ENCODE peak calls at places on chromosomes 2 and 18, in six cellular contexts. B, N, C, X, O and D are unnamed samples.

GRCh38 chr2:125615438-125615837 is 1040.5 kb upstream of the GYPC start:
- DNase-seq in B (no peak), N (no peak), C (no peak), X (no peak), O (no peak), D (no peak)

GRCh38 chr2:69046221-69046662 is 33.3 kb downstream of the ANTXR1 start:
- DNase-seq in B (no peak), N (no peak), C (no peak), X (peak; percentile 44), O (no peak), D (no peak)

GRCh38 chr18:65016631-65017371 is 734.0 kb upstream of the CDH7 start:
- DNase-seq in B (no peak), N (no peak), C (no peak), X (no peak), O (peak; percentile 38), D (no peak)

GRCh38 chr18:31040982-31041345 is 1.6 kb downstream of the DSC3 start:
- DNase-seq in B (no peak), N (no peak), C (no peak), X (peak; percentile 56), O (no peak), D (no peak)

GRCh38 chr2:61013382-61013781 is 4.1 kb upstream of the PEX13 start:
- DNase-seq in B (no peak), N (no peak), C (no peak), X (no peak), O (no peak), D (no peak)

GRCh38 chr2:195984951-195985726 is 83.5 kb downstream of the DNAH7 start:
- DNase-seq in B (peak; percentile 15), N (no peak), C (no peak), X (no peak), O (no peak), D (no peak)

GRCh38 chr18:63888473-63889190 is 1.1 kb downstream of the SERPINB2 start:
- DNase-seq in B (no peak), N (no peak), C (no peak), X (peak; percentile 70), O (no peak), D (no peak)

GRCh38 chr2:73290049-73290839 is 3.1 kb downstream of the EGR4 start:
- DNase-seq in B (no peak), N (no peak), C (peak; percentile 30), X (peak; percentile 79), O (no peak), D (no peak)

GRCh38 chr2:66689456-66690051 is 254.6 kb downstream of the MEIS1 start:
- DNase-seq in B (no peak), N (no peak), C (no peak), X (no peak), O (no peak), D (no peak)

GRCh38 chr18:27004056-27004829 is 138.7 kb upstream of the AQP4 start:
- DNase-seq in B (no peak), N (no peak), C (no peak), X (peak; percentile 9), O (no peak), D (no peak)

GRCh38 chr2:159891917-159892691 is 94.1 kb upstream of the CD302 start:
- DNase-seq in B (no peak), N (no peak), C (no peak), X (peak; percentile 84), O (no peak), D (no peak)

GRCh38 chr2:18752022-18752493 is 162.7 kb upstream of the NT5C1B start:
- DNase-seq in B (peak; percentile 34), N (no peak), C (no peak), X (no peak), O (no peak), D (peak; percentile 27)

GRCh38 chr18:76708036-76708726 is 114.2 kb upstream of the ZNF236 start:
- DNase-seq in B (no peak), N (no peak), C (no peak), X (no peak), O (no peak), D (no peak)

GRCh38 chr2:160109939-160110673 is 47.7 kb upstream of the PLA2R1 start:
- DNase-seq in B (peak; percentile 43), N (peak; percentile 42), C (peak; percentile 64), X (peak; percentile 79), O (peak; percentile 61), D (no peak)

GRCh38 chr2:130834091-130834922 is 2.4 kb upstream of the ARHGEF4 start:
- DNase-seq in B (no peak), N (no peak), C (no peak), X (peak; percentile 63), O (peak; percentile 37), D (no peak)

GRCh38 chr2:19890104-19890503 is 11.7 kb downstream of the TTC32 start:
- DNase-seq in B (no peak), N (no peak), C (no peak), X (no peak), O (no peak), D (no peak)

GRCh38 chr2:113877651-113878594 is 12.0 kb upstream of the ACTR3 start:
- DNase-seq in B (no peak), N (no peak), C (no peak), X (peak; percentile 73), O (no peak), D (no peak)

GRCh38 chr2:96143848-96144480 is 1.3 kb downstream of the DUSP2 start:
- DNase-seq in B (peak; percentile 41), N (peak; percentile 70), C (peak; percentile 36), X (peak; percentile 28), O (peak; percentile 51), D (peak; percentile 72)
- H3K4me3 ChIP-seq in B (peak overlapping the region; percentile 84), N (peak overlapping the region; percentile 57), C (peak overlapping the region; percentile 36), X (peak overlapping the region; percentile 44), O (peak overlapping the region; percentile 65), D (peak overlapping the region; percentile 61)

GRCh38 chr2:47485177-47485576 is 82.2 kb downstream of the MSH2 start:
- DNase-seq in B (no peak), N (no peak), C (no peak), X (no peak), O (no peak), D (no peak)

GRCh38 chr2:47488870-47489584 is 86.1 kb downstream of the MSH2 start:
- DNase-seq in B (no peak), N (no peak), C (no peak), X (peak; percentile 96), O (no peak), D (no peak)

GRCh38 chr2:47485751-47486300 is 82.9 kb downstream of the MSH2 start:
- DNase-seq in B (no peak), N (no peak), C (no peak), X (no peak), O (no peak), D (no peak)

GRCh38 chr2:47487498-47487875 is 84.5 kb downstream of the MSH2 start:
- DNase-seq in B (no peak), N (no peak), C (no peak), X (no peak), O (no peak), D (no peak)

DNA sequence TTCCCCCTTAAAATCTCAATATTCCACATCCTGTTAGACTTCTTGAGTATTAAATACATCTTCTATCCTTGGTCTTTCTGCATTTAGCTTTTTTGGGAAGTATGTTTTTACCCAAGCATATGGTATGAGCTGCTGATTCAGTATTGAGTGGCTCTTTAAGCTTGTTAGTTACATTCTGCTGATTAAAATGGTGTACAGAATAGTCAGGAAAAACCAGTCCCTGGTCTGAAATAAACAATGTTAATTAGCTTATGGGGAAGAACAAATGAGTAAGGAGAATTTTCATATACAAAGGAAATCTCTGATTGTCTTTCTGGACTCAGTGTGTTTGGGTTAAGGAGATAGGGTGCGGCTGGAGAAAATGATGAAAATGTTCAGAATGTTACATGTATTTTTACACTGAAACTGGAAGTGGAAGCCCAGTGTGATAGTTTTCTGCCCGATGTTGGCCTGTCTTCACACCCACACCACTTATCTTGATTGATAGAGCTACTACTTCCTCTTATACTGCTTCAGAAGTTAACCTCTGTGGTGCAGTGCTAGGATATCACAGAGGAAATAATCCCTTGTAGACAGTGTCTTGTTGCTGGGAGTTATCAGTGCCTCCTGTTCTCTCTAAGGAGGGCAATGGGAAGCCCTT is 84.0 kb downstream of the MSH2 start:
- DNase-seq in B (no peak), N (no peak), C (no peak), X (peak; percentile 42), O (no peak), D (no peak)
- H3K4me3 ChIP-seq in B (no peak overlapping the region), N (no peak overlapping the region), C (no peak overlapping the region), X (no peak overlapping the region), O (no peak overlapping the region), D (no peak overlapping the region)

DNA sequence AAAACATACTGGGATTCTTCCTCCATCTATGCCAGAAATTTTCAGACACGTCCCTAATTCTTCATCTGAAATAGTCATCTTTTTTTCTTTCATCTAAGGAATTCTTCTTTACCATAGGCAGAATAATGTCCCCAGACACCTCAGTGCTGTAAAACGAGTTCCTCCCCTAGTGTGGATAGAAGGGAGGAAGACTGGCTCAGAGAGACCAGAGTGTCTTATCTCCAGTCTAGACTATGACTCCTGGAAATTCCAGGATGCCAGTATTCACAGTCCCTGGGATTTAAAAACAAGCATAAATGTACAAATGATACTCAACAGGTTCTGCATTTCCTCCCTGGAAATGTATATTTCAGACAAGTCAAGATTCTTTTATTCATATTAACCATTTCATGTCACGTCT is 127.7 kb downstream of the MREG start:
- DNase-seq in B (no peak), N (no peak), C (no peak), X (no peak), O (no peak), D (no peak)
- H3K4me3 ChIP-seq in B (no peak overlapping the region), N (no peak overlapping the region), C (no peak overlapping the region), X (no peak overlapping the region), O (no peak overlapping the region), D (no peak overlapping the region)

GRCh38 chr2:198873771-198874501 is 583.8 kb downstream of the SATB2 start:
- DNase-seq in B (no peak), N (no peak), C (no peak), X (no peak), O (no peak), D (no peak)

GRCh38 chr2:198880421-198880820 is 577.3 kb downstream of the SATB2 start:
- DNase-seq in B (no peak), N (no peak), C (no peak), X (no peak), O (no peak), D (no peak)

DNA sequence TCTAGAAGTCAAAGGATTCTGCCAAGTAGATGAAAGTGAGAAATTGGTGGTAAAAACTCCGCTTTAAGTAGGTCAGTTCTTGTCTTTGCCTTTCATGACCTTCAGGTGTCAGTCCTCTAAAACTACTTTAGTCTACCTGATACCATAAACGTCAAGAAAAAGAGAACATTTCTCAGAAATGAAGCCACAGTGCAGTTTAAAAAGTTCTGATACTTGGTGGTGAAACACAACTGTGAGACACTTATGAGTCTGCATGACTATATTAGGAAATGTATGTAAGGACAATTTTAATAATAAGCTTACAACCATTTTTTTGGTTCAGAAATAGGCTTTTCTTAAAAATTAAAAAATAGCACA is 583.3 kb downstream of the SATB2 start:
- DNase-seq in B (no peak), N (no peak), C (no peak), X (no peak), O (no peak), D (no peak)
- H3K4me3 ChIP-seq in B (no peak overlapping the region), N (no peak overlapping the region), C (no peak overlapping the region), X (no peak overlapping the region), O (no peak overlapping the region), D (no peak overlapping the region)

GRCh38 chr2:177429688-177430325 is 37.2 kb downstream of the AGPS start:
- DNase-seq in B (no peak), N (no peak), C (no peak), X (peak; percentile 66), O (no peak), D (peak; percentile 40)
- H3K4me3 ChIP-seq in B (no peak overlapping the region), N (no peak overlapping the region), C (no peak overlapping the region), X (no peak overlapping the region), O (no peak overlapping the region), D (no peak overlapping the region)